ENCODE peak calls at places on chromosomes 2 and 18, in seven cellular contexts. O is OCI-LY7, Z is fibroblast of lung, C is heart right ventricle, D is RWPE1, P is breast epithelium, T is uterus. N is an unnamed sample.

GRCh38 chr2:20446280-20446916 is 476 bp upstream of the RHOB start:
- DNase-seq in O (no peak), Z (no peak), T (peak; percentile 55), D (no peak), C (peak; percentile 37), P (no peak), N (no peak)

GRCh38 chr2:153189091-153189490 is 289.5 kb downstream of the RPRM start:
- DNase-seq in D (no peak), P (no peak), O (no peak), C (no peak), Z (no peak), T (no peak), N (no peak)

GRCh38 chr2:7577769-7578168 is 660.6 kb downstream of the RNF144A start:
- DNase-seq in C (no peak), P (no peak), D (no peak), Z (no peak), O (peak; percentile 21), T (no peak), N (no peak)

GRCh38 chr2:218031771-218032257 is 29.0 kb upstream of the TNS1 start:
- DNase-seq in Z (no peak), P (no peak), T (no peak), O (no peak), C (no peak), D (no peak), N (peak; percentile 20)

GRCh38 chr2:120489023-120489422 is 143.1 kb downstream of the INHBB start:
- DNase-seq in D (no peak), P (no peak), O (no peak), C (no peak), Z (no peak), T (no peak), N (no peak)

GRCh38 chr2:117762454-117762853 is 52.0 kb upstream of the DDX18 start:
- DNase-seq in Z (no peak), T (no peak), P (no peak), O (no peak), C (no peak), D (no peak), N (no peak)

GRCh38 chr2:28247326-28247725 is 145.3 kb upstream of the FOSL2 start:
- DNase-seq in P (no peak), Z (no peak), T (no peak), D (no peak), O (no peak), C (no peak), N (no peak)

GRCh38 chr2:211955648-211956047 is 583.0 kb downstream of the ERBB4 start:
- DNase-seq in T (no peak), D (no peak), P (no peak), C (no peak), Z (no peak), O (no peak), N (no peak)

GRCh38 chr18:13137041-13137938 is 81.3 kb upstream of the LDLRAD4 start:
- DNase-seq in D (no peak), Z (peak; percentile 38), C (peak; percentile 36), T (peak; percentile 24), P (no peak), O (no peak), N (no peak)

GRCh38 chr2:148658807-148659722 is 14.5 kb downstream of the EPC2 start:
- DNase-seq in Z (peak; percentile 55), C (no peak), T (no peak), D (peak; percentile 48), P (no peak), O (no peak), N (peak; percentile 46)

GRCh38 chr2:237258146-237258545 is 155.8 kb downstream of the COL6A3 start:
- DNase-seq in Z (no peak), O (no peak), D (no peak), C (no peak), T (no peak), P (no peak), N (no peak)

GRCh38 chr18:47826157-47827074 is 104.0 kb downstream of the SMAD2 start:
- DNase-seq in D (no peak), O (no peak), C (no peak), Z (no peak), T (no peak), P (no peak), N (no peak)

GRCh38 chr2:99476629-99477028 is 13.2 kb downstream of the REV1 start:
- DNase-seq in D (no peak), O (no peak), T (no peak), Z (no peak), P (no peak), C (peak; percentile 17), N (no peak)

GRCh38 chr18:63613420-63613819 is 26.3 kb downstream of the SERPINB13 start:
- DNase-seq in P (no peak), Z (no peak), D (no peak), C (no peak), T (no peak), O (no peak), N (no peak)
- TF ChIP-seq CTCF in P (no peak), Z (no peak), D (no peak), C (no peak), T (no peak), O (no peak), N (no peak)

DNA sequence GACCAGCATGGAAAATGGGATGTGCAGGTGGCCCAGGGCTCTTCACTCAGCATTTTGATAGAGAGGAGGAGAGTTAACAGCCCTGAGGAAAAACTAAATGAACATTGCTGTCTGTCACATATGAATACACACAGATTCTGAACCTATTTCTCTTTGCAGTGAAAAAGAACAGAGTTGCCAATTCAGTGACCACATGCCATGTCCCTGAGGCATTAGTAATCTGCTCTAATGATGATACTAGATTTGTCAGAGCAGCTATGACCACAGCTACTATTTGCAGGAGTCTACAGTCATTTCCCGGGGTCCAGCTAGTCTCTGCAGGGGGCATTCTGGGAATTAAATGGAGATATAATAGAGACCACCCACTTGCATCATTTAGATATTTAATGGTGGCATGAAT is 267.6 kb downstream of the TMX3 start:
- DNase-seq in T (no peak), P (no peak), O (no peak), C (no peak), D (no peak), Z (peak; percentile 76), N (no peak)
- TF ChIP-seq CTCF in T (no peak), P (no peak), O (no peak), C (no peak), D (no peak), Z (no peak), N (no peak)

GRCh38 chr2:74887961-74888670 is 54.2 kb downstream of the HK2 start:
- DNase-seq in T (no peak), P (no peak), Z (peak; percentile 29), C (no peak), O (no peak), D (peak; percentile 67), N (peak; percentile 45)
- TF ChIP-seq CTCF in T (no peak), P (no peak), Z (no peak), C (no peak), O (no peak), D (no peak), N (no peak)

GRCh38 chr2:62939735-62940491 is 110.7 kb upstream of the OTX1 start:
- DNase-seq in O (no peak), T (no peak), D (peak; percentile 24), P (no peak), C (no peak), Z (peak; percentile 96), N (peak; percentile 65)

GRCh38 chr2:62938126-62938525 is 112.5 kb upstream of the OTX1 start:
- DNase-seq in O (no peak), D (no peak), C (no peak), Z (peak; percentile 81), P (no peak), T (no peak), N (no peak)

GRCh38 chr2:62944362-62944761 is 106.3 kb upstream of the OTX1 start:
- DNase-seq in Z (no peak), P (no peak), O (no peak), T (no peak), D (no peak), C (no peak), N (no peak)

GRCh38 chr2:62940697-62941096 is 109.9 kb upstream of the OTX1 start:
- DNase-seq in Z (no peak), D (no peak), O (no peak), P (no peak), C (no peak), T (no peak), N (no peak)

GRCh38 chr2:62941413-62941812 is 109.2 kb upstream of the OTX1 start:
- DNase-seq in O (no peak), D (no peak), P (no peak), C (no peak), Z (no peak), T (no peak), N (no peak)
- TF ChIP-seq CTCF in O (peak; percentile 54), D (no peak), P (no peak), C (no peak), Z (no peak), T (no peak), N (no peak)

GRCh38 chr2:102301867-102302362 is 9.4 kb upstream of the IL1RL1 start:
- DNase-seq in C (peak; percentile 18), O (peak; percentile 1), T (no peak), Z (no peak), P (no peak), D (no peak), N (peak; percentile 42)
- TF ChIP-seq CTCF in C (no peak), O (peak; percentile 41), T (no peak), Z (peak; percentile 47), P (no peak), D (no peak), N (peak; percentile 34)

GRCh38 chr18:75638223-75638596 is 210.7 kb upstream of the SMIM21 start:
- DNase-seq in O (no peak), T (no peak), C (no peak), P (no peak), D (peak; percentile 2), Z (peak; percentile 86), N (peak; percentile 61)
- TF ChIP-seq CTCF in O (no peak), T (peak; percentile 7), C (no peak), P (no peak), D (no peak), Z (peak; percentile 42), N (no peak)

DNA sequence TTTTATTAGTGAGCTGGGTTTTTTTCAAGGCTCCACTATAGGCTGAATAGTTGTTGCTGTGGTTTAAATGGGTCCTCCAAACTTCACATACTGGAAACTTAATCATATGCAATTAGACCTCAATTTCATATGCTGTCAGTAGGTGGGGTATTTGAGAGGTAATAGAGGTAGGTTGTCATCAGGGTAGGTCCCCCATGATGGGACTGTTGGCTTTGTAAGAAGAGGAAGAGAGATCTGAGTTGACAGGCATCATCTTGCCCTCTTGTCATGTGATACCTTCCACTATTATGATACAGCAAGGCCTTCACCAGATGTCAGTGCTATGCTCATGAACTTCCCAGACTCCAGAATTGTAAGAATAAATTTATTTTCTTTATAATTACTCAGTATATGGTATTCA is 819.4 kb downstream of the LRP1B start:
- DNase-seq in C (no peak), D (no peak), T (no peak), P (no peak), Z (no peak), O (no peak), N (no peak)
- TF ChIP-seq CTCF in C (no peak), D (no peak), T (no peak), P (no peak), Z (no peak), O (no peak), N (no peak)

GRCh38 chr18:23503038-23503966 is at the start of gene RMC1:
- DNase-seq in T (peak; percentile 95), C (peak; percentile 97), Z (peak; percentile 93), D (peak; percentile 87), O (peak; percentile 96), P (peak; percentile 94), N (peak; percentile 91)
- TF ChIP-seq CTCF in T (peak; percentile 27), C (no peak), Z (no peak), D (no peak), O (peak; percentile 58), P (no peak), N (no peak)

N was measured in MCF 10A.